ENCODE peak calls at places on chromosomes 3 and 15, in eight cellular contexts. X, H, S, Z, N, B, V and Y are unnamed samples.

GRCh38 chr15:67826717-67827560 is 1.6 kb downstream of the SKOR1 start:
- DNase-seq in V (no peak), B (no peak), N (no peak), H (no peak), S (no peak), Z (no peak), X (no peak), Y (no peak)

GRCh38 chr3:190053919-190054672 is 66.6 kb downstream of the P3H2 start:
- DNase-seq in V (peak), B (no peak), Z (peak), X (no peak), N (no peak), S (no peak), H (peak), Y (peak)

GRCh38 chr15:70054366-70054765 is 43.4 kb downstream of the TLE3 start:
- DNase-seq in V (no peak), H (no peak), N (no peak), B (no peak), X (no peak), Z (no peak), S (peak), Y (no peak)

GRCh38 chr3:170999737-171000242 is 26.7 kb downstream of the SLC2A2 start:
- DNase-seq in X (no peak), Z (no peak), B (no peak), V (no peak), H (peak), S (no peak), N (no peak), Y (no peak)

GRCh38 chr3:108131105-108131794 is 40.4 kb upstream of the CD47 start:
- DNase-seq in X (no peak), Z (peak), V (no peak), B (no peak), S (no peak), N (peak), H (peak), Y (no peak)

GRCh38 chr3:186976802-186977201 is 46.5 kb downstream of the ST6GAL1 start:
- DNase-seq in X (no peak), H (no peak), B (no peak), V (no peak), N (no peak), S (no peak), Z (no peak), Y (no peak)

GRCh38 chr15:90839187-90840071 is 29.0 kb upstream of the FURIN start:
- DNase-seq in Z (no peak), S (no peak), H (no peak), B (no peak), V (no peak), N (no peak), X (no peak), Y (no peak)

GRCh38 chr15:58454950-58455401 is 23.2 kb downstream of the LIPC start:
- DNase-seq in Z (no peak), V (no peak), N (no peak), H (no peak), B (no peak), X (no peak), S (no peak), Y (no peak)

GRCh38 chr15:25790003-25790660 is 73.0 kb downstream of the ATP10A start:
- DNase-seq in N (peak), Z (peak), H (no peak), B (no peak), V (no peak), S (peak), X (no peak), Y (no peak)

GRCh38 chr3:160061525-160061924 is 72.9 kb downstream of the IL12A start:
- DNase-seq in B (no peak), X (no peak), V (no peak), S (no peak), Z (no peak), H (no peak), N (no peak), Y (no peak)

GRCh38 chr15:28967071-28967470 is 81.3 kb downstream of the APBA2 start:
- DNase-seq in V (no peak), X (no peak), H (no peak), S (no peak), N (no peak), B (no peak), Z (no peak), Y (no peak)

GRCh38 chr3:127676456-127676855 is 3.7 kb downstream of the ABTB1 start:
- DNase-seq in N (no peak), V (no peak), X (no peak), S (peak), B (no peak), H (no peak), Z (no peak), Y (no peak)

GRCh38 chr3:81027344-81027743 is 734.1 kb downstream of the GBE1 start:
- DNase-seq in B (no peak), N (no peak), H (no peak), X (no peak), V (no peak), Z (no peak), S (no peak), Y (no peak)

GRCh38 chr3:44861412-44862220 is at the start of gene TMEM42:
- DNase-seq in Z (peak), H (peak), X (peak), N (peak), V (peak), B (peak), S (peak), Y (peak)

GRCh38 chr15:68683551-68683950 is 104.8 kb downstream of the CORO2B start:
- DNase-seq in V (no peak), N (no peak), X (no peak), H (no peak), B (no peak), S (peak), Z (no peak), Y (no peak)

GRCh38 chr15:52652984-52653383 is 26.2 kb downstream of the ATOSA start:
- DNase-seq in B (no peak), X (no peak), Z (peak), S (no peak), N (peak), H (no peak), V (peak), Y (peak)

GRCh38 chr3:115245437-115245836 is 98.3 kb upstream of the ZBTB20 start:
- DNase-seq in V (peak), N (peak), X (no peak), B (no peak), S (no peak), Z (peak), H (peak), Y (peak)

GRCh38 chr3:53680026-53680425 is 166.2 kb downstream of the CHDH start:
- DNase-seq in V (no peak), S (peak), X (no peak), Z (no peak), B (no peak), H (no peak), N (no peak), Y (no peak)

GRCh38 chr3:159196316-159196715 is 394.5 kb downstream of the MFSD1 start:
- DNase-seq in H (no peak), Z (no peak), X (no peak), B (no peak), S (no peak), N (no peak), V (no peak), Y (no peak)

GRCh38 chr3:65713016-65713415 is 325.7 kb downstream of the MAGI1 start:
- DNase-seq in S (peak), Z (no peak), B (no peak), X (no peak), V (no peak), H (no peak), N (peak), Y (no peak)

GRCh38 chr3:64093825-64094712 is 70.8 kb upstream of the PSMD6 start:
- DNase-seq in H (no peak), X (no peak), V (no peak), B (no peak), Z (no peak), N (no peak), S (no peak), Y (no peak)